ENCODE peak calls at places on chromosomes 4 and X, in six cellular contexts. T is stomach; L is breast epithelium; D is fibroblast of lung; J is ascending aorta; O is CD8-positive, alpha-beta T cell. G is an unnamed sample.

GRCh38 chr4:122692641-122693520 is 39.6 kb upstream of the BBS12 start:
- DNase-seq in T (no peak), L (no peak), D (no peak), J (no peak), O (no peak), G (peak; percentile 22)

GRCh38 chr4:27009539-27009938 is 148.9 kb downstream of the STIM2 start:
- DNase-seq in T (no peak), L (no peak), D (peak; percentile 89), J (no peak), O (no peak), G (peak; percentile 79)

GRCh38 chr4:37601527-37601926 is 84.6 kb downstream of the RELL1 start:
- DNase-seq in T (peak; percentile 68), L (no peak), D (peak; percentile 80), J (no peak), O (no peak), G (peak; percentile 46)

GRCh38 chr4:10173039-10173753 is 56.6 kb upstream of the WDR1 start:
- DNase-seq in T (peak; percentile 36), L (peak; percentile 27), D (peak; percentile 23), J (no peak), O (no peak), G (no peak)

GRCh38 chr4:151730003-151730559 is 30.7 kb downstream of the GATB start:
- DNase-seq in T (no peak), L (no peak), D (no peak), J (no peak), O (no peak), G (no peak)

GRCh38 chr4:180563977-180564376 is 1679.2 kb upstream of the TENM3 start:
- DNase-seq in T (no peak), L (no peak), D (no peak), J (no peak), O (no peak), G (no peak)

GRCh38 chr4:64000241-64000640 is 409.0 kb downstream of the TECRL start:
- DNase-seq in T (no peak), L (no peak), D (no peak), J (no peak), O (no peak), G (no peak)

GRCh38 chrX:23554304-23554703 is 113.0 kb upstream of the PRDX4 start:
- DNase-seq in T (no peak), L (no peak), D (peak; percentile 76), J (no peak), O (no peak), G (peak; percentile 60)

GRCh38 chr4:36226430-36227227 is 17.7 kb downstream of the ARAP2 start:
- DNase-seq in T (no peak), L (no peak), D (no peak), J (no peak), O (no peak), G (no peak)

DNA sequence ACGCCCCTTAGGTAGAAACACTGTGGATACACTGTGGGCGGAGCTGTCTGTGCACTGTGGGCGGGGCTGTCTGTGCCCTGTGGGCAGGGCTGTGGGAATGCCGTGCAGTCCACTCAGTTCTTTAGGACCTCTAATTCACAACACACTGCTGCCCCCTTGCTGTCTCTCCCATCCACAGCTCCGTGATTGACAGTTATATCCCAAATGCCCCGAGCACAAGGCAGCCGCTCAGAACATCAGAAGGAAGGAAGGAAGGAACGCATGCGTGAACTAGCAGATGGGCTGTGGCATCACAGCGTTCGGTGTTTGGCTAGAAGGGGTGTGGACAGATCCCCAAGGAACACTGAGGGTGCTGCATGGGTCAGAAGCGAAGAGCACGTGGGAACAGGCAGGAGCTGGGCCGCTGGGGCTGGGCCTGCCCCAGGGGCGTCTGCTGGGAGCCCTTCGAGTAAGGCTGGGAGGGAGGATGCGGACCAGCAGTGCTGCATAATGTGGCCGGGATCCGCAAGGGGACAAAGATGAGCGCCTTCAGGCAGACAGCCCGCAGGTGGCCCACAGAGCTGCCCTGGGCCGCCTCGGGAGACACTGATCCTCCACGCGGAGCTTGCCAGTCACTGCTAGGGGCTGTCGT is 29.8 kb downstream of the ACOX3 start:
- DNase-seq in T (peak; percentile 81), L (no peak), D (peak; percentile 47), J (no peak), O (no peak), G (peak; percentile 59)
- TF ChIP-seq CTCF in T (peak; percentile 21), L (no peak), D (peak; percentile 18), J (peak; percentile 18), O (no peak), G (peak; percentile 42)

GRCh38 chrX:71913156-71913950 is 2.7 kb downstream of the NHSL2 start:
- DNase-seq in T (no peak), L (no peak), D (no peak), J (no peak), O (no peak), G (no peak)

GRCh38 chrX:71912156-71912555 is 1.5 kb downstream of the NHSL2 start:
- DNase-seq in T (no peak), L (no peak), D (no peak), J (no peak), O (no peak), G (no peak)

GRCh38 chrX:71910526-71911022 is at the start of gene NHSL2:
- DNase-seq in T (no peak), L (no peak), D (no peak), J (no peak), O (no peak), G (no peak)

GRCh38 chrX:71911023-71911730 is 532 bp downstream of the NHSL2 start:
- DNase-seq in T (no peak), L (no peak), D (no peak), J (no peak), O (peak; percentile 54), G (no peak)

DNA sequence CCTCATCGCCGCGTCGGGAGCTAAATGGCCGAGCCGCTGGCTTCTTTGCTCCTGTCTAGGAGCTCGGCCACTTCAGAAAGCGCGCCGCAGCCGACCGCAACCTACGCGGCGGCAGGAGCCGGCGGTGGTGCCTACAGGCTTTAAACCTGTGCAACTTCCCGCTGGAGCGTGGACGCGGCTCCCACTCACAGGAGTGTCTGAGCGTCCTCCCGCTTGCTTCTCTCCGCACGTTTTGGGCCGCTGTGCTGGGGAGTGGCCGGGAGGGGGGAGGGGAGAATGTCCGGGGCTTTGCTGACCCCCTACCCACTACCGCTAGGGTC is 1.0 kb downstream of the NHSL2 start:
- DNase-seq in T (no peak), L (no peak), D (no peak), J (no peak), O (no peak), G (no peak)
- H3K4me3 ChIP-seq in T (peak overlapping the region; percentile 50), L (peak overlapping the region; percentile 46), D (no peak overlapping the region), J (peak overlapping the region; percentile 45), O (no peak overlapping the region), G (peak overlapping the region; percentile 35)

GRCh38 chr4:139167774-139168444 is 9.1 kb downstream of the ELF2 start:
- DNase-seq in T (no peak), L (no peak), D (peak; percentile 62), J (no peak), O (no peak), G (peak; percentile 30)
- TF ChIP-seq CTCF in T (peak; percentile 42), L (peak; percentile 51), D (peak; percentile 38), J (peak; percentile 8), O (no peak), G (peak; percentile 41)

GRCh38 chrX:48477960-48478755 is 2.2 kb downstream of the FTSJ1 start:
- DNase-seq in T (no peak), L (no peak), D (no peak), J (no peak), O (no peak), G (no peak)
- H3K4me3 ChIP-seq in T (no peak overlapping the region), L (no peak overlapping the region), D (no peak overlapping the region), J (no peak overlapping the region), O (no peak overlapping the region), G (no peak overlapping the region)

DNA sequence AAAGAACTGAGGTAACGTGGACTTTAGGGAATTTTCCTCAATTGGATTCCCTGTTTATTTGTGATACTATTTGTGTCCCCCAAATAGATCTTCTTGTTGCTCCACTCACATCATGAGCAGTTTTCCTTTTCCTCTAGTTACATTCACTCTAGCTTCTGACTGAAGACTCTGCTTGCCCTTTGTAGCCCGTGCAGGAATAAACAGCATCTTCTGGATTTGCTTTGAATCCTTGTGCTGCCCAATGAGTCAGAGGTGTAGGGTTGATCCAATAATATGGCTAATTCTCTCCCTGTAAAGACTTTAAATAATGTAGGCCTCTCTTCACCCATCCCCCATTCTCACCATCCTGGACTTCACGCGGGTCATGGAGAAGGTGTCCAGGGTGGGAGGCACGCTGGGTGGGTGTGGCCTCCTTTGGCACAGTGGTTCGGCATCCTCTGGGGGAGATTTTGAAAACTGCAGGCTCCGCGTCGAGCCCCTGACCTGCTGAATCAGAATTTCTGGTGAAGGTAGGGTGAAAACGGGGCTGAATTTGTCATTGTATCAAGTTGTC is 9.0 kb downstream of the HAND2 start:
- DNase-seq in T (no peak), L (no peak), D (no peak), J (peak; percentile 64), O (no peak), G (no peak)
- TF ChIP-seq CTCF in T (no peak), L (no peak), D (no peak), J (no peak), O (no peak), G (no peak)